ENCODE peak calls at places on chromosomes 2 and 18, in eight cellular contexts. One of them, this sample, is unnamed.

GRCh38 chr2:241224068-241224850 is 35.8 kb downstream of the ANO7 start:
- DNase-seq in NCI-H510A treated with DMSO at 0.1 percent for 48 hours: no peak
- DNase-seq in hepatocyte: no peak
- DNase-seq in NCI-H1092: no peak
- DNase-seq in BJ: no peak
- DNase-seq in activated effector memory CD4-positive, alpha-beta T cell treated with Interleukin-2 at 50 U/mL for 16 hours: no peak
- DNase-seq in amniotic epithelial cell: no peak
- DNase-seq in AG09309: no peak
- DNase-seq in this sample: no peak

GRCh38 chr2:2765839-2766495 is 434.9 kb upstream of the MYT1L start:
- DNase-seq in NCI-H510A treated with DMSO at 0.1 percent for 48 hours: no peak
- DNase-seq in hepatocyte: no peak
- DNase-seq in NCI-H1092: no peak
- DNase-seq in BJ: no peak
- DNase-seq in activated effector memory CD4-positive, alpha-beta T cell treated with Interleukin-2 at 50 U/mL for 16 hours: no peak
- DNase-seq in amniotic epithelial cell: no peak
- DNase-seq in AG09309: no peak
- DNase-seq in this sample: no peak

GRCh38 chr2:36173760-36174362 is 181.7 kb upstream of the CRIM1 start:
- DNase-seq in NCI-H510A treated with DMSO at 0.1 percent for 48 hours: no peak
- DNase-seq in hepatocyte: no peak
- DNase-seq in NCI-H1092: no peak
- DNase-seq in BJ: no peak
- DNase-seq in activated effector memory CD4-positive, alpha-beta T cell treated with Interleukin-2 at 50 U/mL for 16 hours: no peak
- DNase-seq in amniotic epithelial cell: no peak
- DNase-seq in AG09309: no peak
- DNase-seq in this sample: no peak

GRCh38 chr2:109457811-109458210 is 156.0 kb downstream of the SEPTIN10 start:
- DNase-seq in NCI-H510A treated with DMSO at 0.1 percent for 48 hours: no peak
- DNase-seq in hepatocyte: no peak
- DNase-seq in NCI-H1092: no peak
- DNase-seq in BJ: no peak
- DNase-seq in activated effector memory CD4-positive, alpha-beta T cell treated with Interleukin-2 at 50 U/mL for 16 hours: no peak
- DNase-seq in amniotic epithelial cell: no peak
- DNase-seq in AG09309: no peak
- DNase-seq in this sample: no peak

GRCh38 chr2:134866498-134867099 is 28.2 kb downstream of the ACMSD start:
- DNase-seq in NCI-H510A treated with DMSO at 0.1 percent for 48 hours: no peak
- DNase-seq in hepatocyte: no peak
- DNase-seq in NCI-H1092: no peak
- DNase-seq in BJ: no peak
- DNase-seq in activated effector memory CD4-positive, alpha-beta T cell treated with Interleukin-2 at 50 U/mL for 16 hours: no peak
- DNase-seq in amniotic epithelial cell: peak
- DNase-seq in AG09309: no peak
- DNase-seq in this sample: no peak

GRCh38 chr18:45467307-45467706 is 148.0 kb upstream of the SLC14A2 start:
- DNase-seq in NCI-H510A treated with DMSO at 0.1 percent for 48 hours: no peak
- DNase-seq in hepatocyte: no peak
- DNase-seq in NCI-H1092: no peak
- DNase-seq in BJ: no peak
- DNase-seq in activated effector memory CD4-positive, alpha-beta T cell treated with Interleukin-2 at 50 U/mL for 16 hours: no peak
- DNase-seq in amniotic epithelial cell: no peak
- DNase-seq in AG09309: no peak
- DNase-seq in this sample: no peak

GRCh38 chr2:120379916-120380893 is 34.3 kb downstream of the INHBB start:
- DNase-seq in NCI-H510A treated with DMSO at 0.1 percent for 48 hours: peak
- DNase-seq in hepatocyte: no peak
- DNase-seq in NCI-H1092: peak
- DNase-seq in BJ: no peak
- DNase-seq in activated effector memory CD4-positive, alpha-beta T cell treated with Interleukin-2 at 50 U/mL for 16 hours: no peak
- DNase-seq in amniotic epithelial cell: no peak
- DNase-seq in AG09309: no peak
- DNase-seq in this sample: peak

GRCh38 chr2:39593439-39594393 is 72.0 kb upstream of the TMEM178A start:
- DNase-seq in NCI-H510A treated with DMSO at 0.1 percent for 48 hours: no peak
- DNase-seq in hepatocyte: peak
- DNase-seq in NCI-H1092: peak
- DNase-seq in BJ: peak
- DNase-seq in activated effector memory CD4-positive, alpha-beta T cell treated with Interleukin-2 at 50 U/mL for 16 hours: no peak
- DNase-seq in amniotic epithelial cell: peak
- DNase-seq in AG09309: peak
- DNase-seq in this sample: peak

GRCh38 chr2:200309296-200309846 is 2.9 kb downstream of the SPATS2L start:
- DNase-seq in NCI-H510A treated with DMSO at 0.1 percent for 48 hours: no peak
- DNase-seq in hepatocyte: no peak
- DNase-seq in NCI-H1092: no peak
- DNase-seq in BJ: no peak
- DNase-seq in activated effector memory CD4-positive, alpha-beta T cell treated with Interleukin-2 at 50 U/mL for 16 hours: no peak
- DNase-seq in amniotic epithelial cell: no peak
- DNase-seq in AG09309: no peak
- DNase-seq in this sample: no peak

GRCh38 chr18:22467760-22468553 is 50.2 kb upstream of the CTAGE1 start:
- DNase-seq in NCI-H510A treated with DMSO at 0.1 percent for 48 hours: no peak
- DNase-seq in hepatocyte: peak
- DNase-seq in NCI-H1092: no peak
- DNase-seq in BJ: peak
- DNase-seq in activated effector memory CD4-positive, alpha-beta T cell treated with Interleukin-2 at 50 U/mL for 16 hours: no peak
- DNase-seq in amniotic epithelial cell: peak
- DNase-seq in AG09309: peak
- DNase-seq in this sample: no peak

GRCh38 chr2:145190031-145190703 is 670.2 kb upstream of the ZEB2 start:
- DNase-seq in NCI-H510A treated with DMSO at 0.1 percent for 48 hours: no peak
- DNase-seq in hepatocyte: no peak
- DNase-seq in NCI-H1092: no peak
- DNase-seq in BJ: no peak
- DNase-seq in activated effector memory CD4-positive, alpha-beta T cell treated with Interleukin-2 at 50 U/mL for 16 hours: no peak
- DNase-seq in amniotic epithelial cell: peak
- DNase-seq in AG09309: no peak
- DNase-seq in this sample: no peak

GRCh38 chr2:37554687-37555086 is 116.8 kb downstream of the CDC42EP3 start:
- DNase-seq in NCI-H510A treated with DMSO at 0.1 percent for 48 hours: no peak
- DNase-seq in hepatocyte: no peak
- DNase-seq in NCI-H1092: no peak
- DNase-seq in BJ: no peak
- DNase-seq in activated effector memory CD4-positive, alpha-beta T cell treated with Interleukin-2 at 50 U/mL for 16 hours: no peak
- DNase-seq in amniotic epithelial cell: no peak
- DNase-seq in AG09309: no peak
- DNase-seq in this sample: no peak

GRCh38 chr2:164009801-164010337 is 274.1 kb upstream of the FIGN start:
- DNase-seq in NCI-H510A treated with DMSO at 0.1 percent for 48 hours: no peak
- DNase-seq in hepatocyte: no peak
- DNase-seq in NCI-H1092: peak
- DNase-seq in BJ: no peak
- DNase-seq in activated effector memory CD4-positive, alpha-beta T cell treated with Interleukin-2 at 50 U/mL for 16 hours: no peak
- DNase-seq in amniotic epithelial cell: no peak
- DNase-seq in AG09309: no peak
- DNase-seq in this sample: no peak

GRCh38 chr2:143429932-143430331 is 300.7 kb downstream of the ARHGAP15 start:
- DNase-seq in NCI-H510A treated with DMSO at 0.1 percent for 48 hours: no peak
- DNase-seq in hepatocyte: no peak
- DNase-seq in NCI-H1092: no peak
- DNase-seq in BJ: no peak
- DNase-seq in activated effector memory CD4-positive, alpha-beta T cell treated with Interleukin-2 at 50 U/mL for 16 hours: no peak
- DNase-seq in amniotic epithelial cell: no peak
- DNase-seq in AG09309: no peak
- DNase-seq in this sample: no peak

GRCh38 chr2:223701761-223702160 is 99.6 kb upstream of the SCG2 start:
- DNase-seq in NCI-H510A treated with DMSO at 0.1 percent for 48 hours: no peak
- DNase-seq in hepatocyte: no peak
- DNase-seq in NCI-H1092: no peak
- DNase-seq in BJ: no peak
- DNase-seq in activated effector memory CD4-positive, alpha-beta T cell treated with Interleukin-2 at 50 U/mL for 16 hours: no peak
- DNase-seq in amniotic epithelial cell: no peak
- DNase-seq in AG09309: no peak
- DNase-seq in this sample: no peak

GRCh38 chr2:176063958-176064357 is 19.8 kb downstream of the EVX2 start:
- DNase-seq in NCI-H510A treated with DMSO at 0.1 percent for 48 hours: peak
- DNase-seq in hepatocyte: no peak
- DNase-seq in NCI-H1092: peak
- DNase-seq in BJ: no peak
- DNase-seq in activated effector memory CD4-positive, alpha-beta T cell treated with Interleukin-2 at 50 U/mL for 16 hours: no peak
- DNase-seq in amniotic epithelial cell: no peak
- DNase-seq in AG09309: no peak
- DNase-seq in this sample: peak

GRCh38 chr2:207289295-207290018 is 123.7 kb upstream of the KLF7 start:
- DNase-seq in NCI-H510A treated with DMSO at 0.1 percent for 48 hours: no peak
- DNase-seq in hepatocyte: no peak
- DNase-seq in NCI-H1092: no peak
- DNase-seq in BJ: no peak
- DNase-seq in activated effector memory CD4-positive, alpha-beta T cell treated with Interleukin-2 at 50 U/mL for 16 hours: no peak
- DNase-seq in amniotic epithelial cell: peak
- DNase-seq in AG09309: no peak
- DNase-seq in this sample: no peak

GRCh38 chr18:55629136-55629535 is 41.1 kb upstream of the TCF4 start:
- DNase-seq in NCI-H510A treated with DMSO at 0.1 percent for 48 hours: no peak
- DNase-seq in hepatocyte: no peak
- DNase-seq in NCI-H1092: no peak
- DNase-seq in BJ: no peak
- DNase-seq in activated effector memory CD4-positive, alpha-beta T cell treated with Interleukin-2 at 50 U/mL for 16 hours: no peak
- DNase-seq in amniotic epithelial cell: no peak
- DNase-seq in AG09309: no peak
- DNase-seq in this sample: no peak

GRCh38 chr2:134307334-134307733 is 53.5 kb downstream of the MGAT5 start:
- DNase-seq in NCI-H510A treated with DMSO at 0.1 percent for 48 hours: no peak
- DNase-seq in hepatocyte: no peak
- DNase-seq in NCI-H1092: no peak
- DNase-seq in BJ: no peak
- DNase-seq in activated effector memory CD4-positive, alpha-beta T cell treated with Interleukin-2 at 50 U/mL for 16 hours: no peak
- DNase-seq in amniotic epithelial cell: peak
- DNase-seq in AG09309: no peak
- DNase-seq in this sample: peak

GRCh38 chr2:25697559-25698341 is 24.4 kb upstream of the DTNB start:
- DNase-seq in NCI-H510A treated with DMSO at 0.1 percent for 48 hours: peak
- DNase-seq in hepatocyte: no peak
- DNase-seq in NCI-H1092: no peak
- DNase-seq in BJ: no peak
- DNase-seq in activated effector memory CD4-positive, alpha-beta T cell treated with Interleukin-2 at 50 U/mL for 16 hours: no peak
- DNase-seq in amniotic epithelial cell: no peak
- DNase-seq in AG09309: no peak
- DNase-seq in this sample: peak

GRCh38 chr2:80365762-80366161 is 61.2 kb upstream of the LRRTM1 start:
- DNase-seq in NCI-H510A treated with DMSO at 0.1 percent for 48 hours: no peak
- DNase-seq in hepatocyte: no peak
- DNase-seq in NCI-H1092: no peak
- DNase-seq in BJ: no peak
- DNase-seq in activated effector memory CD4-positive, alpha-beta T cell treated with Interleukin-2 at 50 U/mL for 16 hours: no peak
- DNase-seq in amniotic epithelial cell: no peak
- DNase-seq in AG09309: no peak
- DNase-seq in this sample: no peak

GRCh38 chr2:86035883-86036789 is 69.5 kb downstream of the POLR1A start:
- DNase-seq in NCI-H510A treated with DMSO at 0.1 percent for 48 hours: peak
- DNase-seq in hepatocyte: peak
- DNase-seq in NCI-H1092: peak
- DNase-seq in BJ: peak
- DNase-seq in activated effector memory CD4-positive, alpha-beta T cell treated with Interleukin-2 at 50 U/mL for 16 hours: peak
- DNase-seq in amniotic epithelial cell: peak
- DNase-seq in AG09309: no peak
- DNase-seq in this sample: peak

GRCh38 chr18:68056936-68057335 is 540.4 kb upstream of the DSEL start:
- DNase-seq in NCI-H510A treated with DMSO at 0.1 percent for 48 hours: no peak
- DNase-seq in hepatocyte: no peak
- DNase-seq in NCI-H1092: no peak
- DNase-seq in BJ: no peak
- DNase-seq in activated effector memory CD4-positive, alpha-beta T cell treated with Interleukin-2 at 50 U/mL for 16 hours: no peak
- DNase-seq in amniotic epithelial cell: peak
- DNase-seq in AG09309: peak
- DNase-seq in this sample: no peak

GRCh38 chr2:161307676-161308075 is 549 bp upstream of the PSMD14 start:
- DNase-seq in NCI-H510A treated with DMSO at 0.1 percent for 48 hours: no peak
- DNase-seq in hepatocyte: no peak
- DNase-seq in NCI-H1092: no peak
- DNase-seq in BJ: no peak
- DNase-seq in activated effector memory CD4-positive, alpha-beta T cell treated with Interleukin-2 at 50 U/mL for 16 hours: no peak
- DNase-seq in amniotic epithelial cell: no peak
- DNase-seq in AG09309: no peak
- DNase-seq in this sample: no peak

GRCh38 chr2:66872926-66873714 is 438.2 kb downstream of the MEIS1 start:
- DNase-seq in NCI-H510A treated with DMSO at 0.1 percent for 48 hours: no peak
- DNase-seq in hepatocyte: no peak
- DNase-seq in NCI-H1092: no peak
- DNase-seq in BJ: no peak
- DNase-seq in activated effector memory CD4-positive, alpha-beta T cell treated with Interleukin-2 at 50 U/mL for 16 hours: no peak
- DNase-seq in amniotic epithelial cell: no peak
- DNase-seq in AG09309: peak
- DNase-seq in this sample: peak

GRCh38 chr18:37476182-37476581 is 89.4 kb downstream of the CELF4 start:
- DNase-seq in NCI-H510A treated with DMSO at 0.1 percent for 48 hours: peak
- DNase-seq in hepatocyte: peak
- DNase-seq in NCI-H1092: peak
- DNase-seq in BJ: no peak
- DNase-seq in activated effector memory CD4-positive, alpha-beta T cell treated with Interleukin-2 at 50 U/mL for 16 hours: no peak
- DNase-seq in amniotic epithelial cell: no peak
- DNase-seq in AG09309: no peak
- DNase-seq in this sample: peak

GRCh38 chr2:24853046-24853445 is 59.8 kb downstream of the CENPO start:
- DNase-seq in NCI-H510A treated with DMSO at 0.1 percent for 48 hours: no peak
- DNase-seq in hepatocyte: no peak
- DNase-seq in NCI-H1092: no peak
- DNase-seq in BJ: no peak
- DNase-seq in activated effector memory CD4-positive, alpha-beta T cell treated with Interleukin-2 at 50 U/mL for 16 hours: no peak
- DNase-seq in amniotic epithelial cell: no peak
- DNase-seq in AG09309: no peak
- DNase-seq in this sample: no peak

GRCh38 chr2:118530976-118531375 is 316.5 kb downstream of the EN1 start:
- DNase-seq in NCI-H510A treated with DMSO at 0.1 percent for 48 hours: no peak
- DNase-seq in hepatocyte: no peak
- DNase-seq in NCI-H1092: no peak
- DNase-seq in BJ: no peak
- DNase-seq in activated effector memory CD4-positive, alpha-beta T cell treated with Interleukin-2 at 50 U/mL for 16 hours: no peak
- DNase-seq in amniotic epithelial cell: no peak
- DNase-seq in AG09309: peak
- DNase-seq in this sample: no peak

GRCh38 chr2:157792345-157793052 is 83.6 kb downstream of the ACVR1 start:
- DNase-seq in NCI-H510A treated with DMSO at 0.1 percent for 48 hours: no peak
- DNase-seq in hepatocyte: no peak
- DNase-seq in NCI-H1092: no peak
- DNase-seq in BJ: no peak
- DNase-seq in activated effector memory CD4-positive, alpha-beta T cell treated with Interleukin-2 at 50 U/mL for 16 hours: no peak
- DNase-seq in amniotic epithelial cell: peak
- DNase-seq in AG09309: peak
- DNase-seq in this sample: no peak

GRCh38 chr2:179251865-179252264 is 12.8 kb downstream of the SESTD1 start:
- DNase-seq in NCI-H510A treated with DMSO at 0.1 percent for 48 hours: no peak
- DNase-seq in hepatocyte: no peak
- DNase-seq in NCI-H1092: no peak
- DNase-seq in BJ: no peak
- DNase-seq in activated effector memory CD4-positive, alpha-beta T cell treated with Interleukin-2 at 50 U/mL for 16 hours: no peak
- DNase-seq in amniotic epithelial cell: peak
- DNase-seq in AG09309: no peak
- DNase-seq in this sample: no peak

GRCh38 chr2:45009928-45010705 is 865 bp upstream of the SIX2 start:
- DNase-seq in NCI-H510A treated with DMSO at 0.1 percent for 48 hours: peak
- DNase-seq in hepatocyte: peak
- DNase-seq in NCI-H1092: no peak
- DNase-seq in BJ: no peak
- DNase-seq in activated effector memory CD4-positive, alpha-beta T cell treated with Interleukin-2 at 50 U/mL for 16 hours: no peak
- DNase-seq in amniotic epithelial cell: peak
- DNase-seq in AG09309: no peak
- DNase-seq in this sample: peak

GRCh38 chr2:32678825-32679224 is 51.0 kb downstream of the TTC27 start:
- DNase-seq in NCI-H510A treated with DMSO at 0.1 percent for 48 hours: no peak
- DNase-seq in hepatocyte: no peak
- DNase-seq in NCI-H1092: no peak
- DNase-seq in BJ: peak
- DNase-seq in activated effector memory CD4-positive, alpha-beta T cell treated with Interleukin-2 at 50 U/mL for 16 hours: no peak
- DNase-seq in amniotic epithelial cell: peak
- DNase-seq in AG09309: peak
- DNase-seq in this sample: no peak

This sample was measured in NCI-H146.